ENCODE peak calls at places on chromosomes 4 and X, in six cellular contexts. G is sigmoid colon, A is GM12878, U is stomach, F is esophagus muscularis mucosa, K is endothelial cell of umbilical vein. M is an unnamed sample.

GRCh38 chr4:8336412-8337075 is 67.0 kb downstream of the HTRA3 start:
- DNase-seq in F (no peak), G (peak; percentile 2), K (no peak), A (no peak), U (peak; percentile 22), M (no peak)

GRCh38 chr4:137124278-137124932 is 407.9 kb downstream of the PCDH18 start:
- DNase-seq in K (peak; percentile 35), U (no peak), F (no peak), G (no peak), A (peak; percentile 1), M (no peak)

GRCh38 chrX:68695206-68695845 is 47.9 kb downstream of the STARD8 start:
- DNase-seq in G (no peak), U (no peak), F (no peak), K (no peak), A (no peak), M (no peak)

GRCh38 chrX:20412871-20413486 is 146.3 kb upstream of the RPS6KA3 start:
- DNase-seq in U (peak; percentile 29), F (no peak), A (no peak), G (no peak), K (no peak), M (no peak)

GRCh38 chrX:1421433-1422134 is 29.7 kb upstream of the SLC25A6 start:
- DNase-seq in A (no peak), K (no peak), U (no peak), F (no peak), G (peak; percentile 52), M (no peak)

GRCh38 chr4:150012851-150013360 is 65.3 kb upstream of the DCLK2 start:
- DNase-seq in F (no peak), K (no peak), G (no peak), A (no peak), U (no peak), M (no peak)

GRCh38 chrX:143669395-143669794 is 33.5 kb upstream of the SLITRK4 start:
- DNase-seq in A (no peak), U (no peak), F (no peak), K (no peak), G (no peak), M (no peak)

GRCh38 chr4:110622841-110623709 is at the start of gene PITX2:
- DNase-seq in G (peak; percentile 70), K (peak; percentile 89), F (peak; percentile 98), A (no peak), U (no peak), M (no peak)

GRCh38 chrX:9351112-9351511 is 113.7 kb upstream of the TBL1X start:
- DNase-seq in U (no peak), A (no peak), F (no peak), K (no peak), G (no peak), M (no peak)

GRCh38 chrX:150546711-150547153 is 21.7 kb upstream of the MTM1 start:
- DNase-seq in A (no peak), G (no peak), K (no peak), F (no peak), U (no peak), M (no peak)

DNA sequence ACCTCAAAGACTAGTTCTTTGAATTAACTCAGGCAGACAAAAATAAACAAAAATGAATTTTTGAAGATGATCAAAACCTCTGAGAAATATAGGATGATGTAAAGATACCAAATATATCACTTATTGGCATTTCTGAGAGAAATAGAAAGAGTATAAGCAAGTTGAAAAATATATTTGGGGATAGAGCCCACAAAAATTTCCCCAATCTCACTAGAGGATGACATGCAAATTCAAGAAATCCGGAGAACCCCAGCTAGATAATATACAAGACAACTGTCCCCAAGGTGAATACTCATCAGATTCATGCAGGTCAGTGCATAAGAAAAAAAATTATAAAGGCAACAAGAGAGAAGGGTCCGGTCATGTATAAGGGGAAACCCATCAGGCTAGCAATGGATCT is 129.1 kb downstream of the CXXC4 start:
- DNase-seq in U (no peak), F (no peak), A (no peak), K (no peak), G (no peak), M (no peak)
- TF ChIP-seq POLR2AphosphoS5 in U (no peak), F (no peak), A (no peak), K (no peak), G (no peak), M (no peak)

DNA sequence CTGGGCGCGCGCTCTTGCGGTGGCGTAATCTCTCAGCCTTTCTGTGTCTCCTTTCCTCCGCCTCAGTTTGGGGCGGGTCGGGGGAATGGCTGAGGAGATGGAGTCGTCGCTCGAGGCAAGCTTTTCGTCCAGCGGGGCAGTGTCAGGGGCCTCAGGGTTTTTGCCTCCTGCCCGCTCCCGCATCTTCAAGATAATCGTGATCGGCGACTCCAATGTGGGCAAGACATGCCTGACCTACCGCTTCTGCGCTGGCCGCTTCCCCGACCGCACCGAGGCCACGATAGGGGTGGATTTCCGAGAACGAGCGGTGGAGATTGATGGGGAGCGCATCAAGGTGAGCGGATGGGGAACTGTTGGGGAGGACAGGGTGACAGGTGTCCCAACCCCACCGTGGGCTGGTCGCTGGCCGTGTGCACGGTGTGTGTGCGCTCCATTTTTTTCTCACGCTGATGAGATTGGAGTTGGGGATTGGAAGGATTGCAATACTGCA is at the start of gene RAB33B:
- DNase-seq in U (no peak), A (no peak), G (no peak), K (no peak), F (no peak), M (no peak)
- TF ChIP-seq POLR2A in U (no peak), A (no peak), G (peak; percentile 94), K (no peak), F (peak; percentile 94), M (peak; percentile 33)

DNA sequence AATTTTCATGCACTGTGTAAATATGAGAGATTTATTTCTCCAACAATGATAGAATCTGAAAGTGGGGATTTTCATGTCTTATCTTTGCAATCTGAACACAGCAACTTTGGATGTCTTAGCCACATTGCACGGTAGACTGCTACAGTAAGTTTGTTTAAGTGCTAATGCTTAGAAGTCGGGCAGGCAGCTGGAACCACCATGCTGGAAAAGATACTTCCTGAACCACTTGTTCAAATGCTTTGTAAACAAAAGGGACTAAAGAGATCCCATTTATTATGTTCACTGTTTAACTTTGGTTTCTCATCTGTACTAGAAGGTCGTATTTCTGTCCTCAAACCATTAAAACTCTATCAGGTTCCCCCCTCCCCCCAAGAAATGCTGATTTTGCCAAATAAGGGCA is 555.9 kb upstream of the DIPK2B start:
- DNase-seq in A (no peak), K (peak; percentile 6), F (no peak), U (no peak), G (no peak), M (no peak)
- TF ChIP-seq POLR2AphosphoS5 in A (no peak), K (no peak), F (no peak), U (no peak), G (no peak), M (no peak)

DNA sequence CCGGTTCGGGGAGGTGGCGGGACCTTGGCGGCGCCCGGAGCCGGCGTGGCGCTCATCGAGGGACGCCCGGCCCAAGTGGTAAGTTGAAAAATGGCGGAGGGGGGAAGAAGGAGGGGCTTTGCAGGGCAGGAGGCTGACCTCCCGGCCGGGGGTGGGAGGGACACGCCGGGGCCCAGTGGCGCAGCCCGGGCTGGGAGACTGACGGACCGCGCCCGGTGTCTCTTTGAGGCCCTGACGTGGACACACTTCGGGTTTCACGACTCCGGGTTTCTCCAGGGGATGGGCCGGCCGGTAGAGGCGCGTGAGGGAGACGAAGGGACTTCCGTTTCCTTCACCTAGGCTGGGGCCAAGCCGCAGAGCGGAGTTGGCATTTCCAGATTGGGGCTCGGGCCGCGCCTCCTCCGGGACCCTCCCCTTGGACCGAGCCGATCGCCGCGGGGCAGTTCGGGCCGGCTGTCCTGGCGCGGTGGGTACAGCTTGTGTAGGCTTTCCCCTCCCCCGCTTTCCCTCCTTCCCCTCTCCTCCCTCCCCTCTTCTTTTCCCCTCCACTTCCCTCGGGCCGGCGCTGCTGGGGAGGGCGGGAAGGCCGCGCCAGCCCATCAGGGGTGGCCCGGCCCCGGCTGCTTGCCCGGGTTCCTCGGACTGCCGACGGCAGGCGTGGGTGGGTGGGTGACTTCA is at the start of gene XIAP:
- DNase-seq in A (peak; percentile 41), F (peak; percentile 92), U (peak; percentile 80), G (peak; percentile 92), K (peak; percentile 85), M (peak; percentile 69)
- TF ChIP-seq POLR2A in A (peak; percentile 81), F (no peak), U (no peak), G (peak; percentile 52), K (no peak), M (peak; percentile 62)

GRCh38 chrX:21940356-21940829 is at the start of gene SMS:
- DNase-seq in K (peak; percentile 66), G (peak; percentile 90), U (peak; percentile 77), F (no peak), A (no peak), M (peak; percentile 39)
- TF ChIP-seq POLR2AphosphoS5 in K (peak; percentile 66), G (peak; percentile 65), U (peak; percentile 62), F (peak; percentile 78), A (no peak), M (no peak)

GRCh38 chrX:44542567-44543325 is at the start of gene FUNDC1:
- DNase-seq in F (peak; percentile 95), K (peak; percentile 96), G (peak; percentile 96), U (peak; percentile 95), A (peak; percentile 79), M (peak; percentile 51)
- TF ChIP-seq POLR2A in F (no peak), K (no peak), G (no peak), U (no peak), A (peak; percentile 63), M (peak; percentile 30)

M was measured in GM12891.